ENCODE peak calls at places on chromosomes 6 and 20, in six cellular contexts. Y is amniotic stem cell; H is HTR-8/SVneo; B is hypothalamus; X is NCI-H2081; E is activated CD8-positive, alpha-beta T cell treated with anti-CD3 and anti-CD28 coated beads for 36 hours. U is an unnamed sample.

GRCh38 chr6:138450445-138450844 is 46.4 kb downstream of the HEBP2 start:
- DNase-seq in Y (no peak), H (no peak), B (no peak), X (no peak), E (no peak), U (no peak)

GRCh38 chr20:51767867-51768758 is at the start of gene ATP9A:
- DNase-seq in Y (no peak), H (peak; percentile 51), B (no peak), X (peak; percentile 19), E (peak; percentile 8), U (peak; percentile 44)

GRCh38 chr6:129598244-129599187 is 111.5 kb downstream of the ARHGAP18 start:
- DNase-seq in Y (peak; percentile 45), H (peak; percentile 68), B (no peak), X (peak; percentile 70), E (no peak), U (no peak)

GRCh38 chr6:16286151-16286522 is 47.8 kb downstream of the GMPR start:
- DNase-seq in Y (no peak), H (peak; percentile 40), B (peak; percentile 51), X (no peak), E (peak; percentile 31), U (peak; percentile 95)

GRCh38 chr6:42411431-42411830 is 40.3 kb downstream of the TRERF1 start:
- DNase-seq in Y (no peak), H (no peak), B (no peak), X (no peak), E (no peak), U (no peak)

GRCh38 chr6:157139054-157139708 is 184.1 kb downstream of the TMEM242 start:
- DNase-seq in Y (no peak), H (no peak), B (no peak), X (no peak), E (no peak), U (no peak)

GRCh38 chr6:68575765-68576439 is 59.2 kb upstream of the ADGRB3 start:
- DNase-seq in Y (no peak), H (peak; percentile 8), B (peak; percentile 59), X (peak; percentile 93), E (no peak), U (peak; percentile 75)

GRCh38 chr6:159002432-159003160 is 2.6 kb upstream of the RSPH3 start:
- DNase-seq in Y (no peak), H (peak; percentile 33), B (peak; percentile 25), X (no peak), E (no peak), U (no peak)

GRCh38 chr6:82740066-82740465 is 325.6 kb downstream of the UBE3D start:
- DNase-seq in Y (no peak), H (no peak), B (no peak), X (no peak), E (no peak), U (no peak)

GRCh38 chr6:135853227-135853626 is 1.7 kb downstream of the PDE7B start:
- DNase-seq in Y (no peak), H (no peak), B (no peak), X (no peak), E (no peak), U (no peak)

GRCh38 chr20:58889334-58890072 is 37.0 kb downstream of the GNAS start:
- DNase-seq in Y (no peak), H (no peak), B (no peak), X (no peak), E (no peak), U (no peak)

GRCh38 chr6:32483968-32484613 is 44.4 kb downstream of the HLA-DRA start:
- DNase-seq in Y (no peak), H (no peak), B (no peak), X (no peak), E (no peak), U (peak; percentile 64)

GRCh38 chr6:87722831-87723726 is 21.0 kb upstream of the AKIRIN2 start:
- DNase-seq in Y (peak; percentile 72), H (peak; percentile 84), B (peak; percentile 73), X (no peak), E (no peak), U (peak; percentile 83)